ENCODE peak calls at places on chromosomes 13 and 19, in six cellular contexts. G is heart left ventricle, Y is K562, T is sigmoid colon, V is esophagus squamous epithelium, K is stomach. H is an unnamed sample.

GRCh38 chr19:3981736-3982681 is 3.3 kb downstream of the EEF2 start:
- DNase-seq in G (no peak), Y (no peak), T (peak), V (no peak), K (no peak), H (no peak)

GRCh38 chr19:45973564-45974338 is at the start of gene NOVA2:
- DNase-seq in G (peak), Y (peak), T (peak), V (no peak), K (peak), H (peak)

GRCh38 chr13:35157143-35157755 is 215.2 kb downstream of the NBEA start:
- DNase-seq in G (no peak), Y (peak), T (no peak), V (no peak), K (no peak), H (peak)

GRCh38 chr13:45207319-45207718 is 6.5 kb upstream of the KCTD4 start:
- DNase-seq in G (no peak), Y (no peak), T (no peak), V (no peak), K (no peak), H (no peak)

GRCh38 chr13:40207110-40207478 is 459.3 kb downstream of the FOXO1 start:
- DNase-seq in G (no peak), Y (no peak), T (no peak), V (no peak), K (no peak), H (peak)

GRCh38 chr19:4512070-4512469 is 6.2 kb downstream of the PLIN4 start:
- DNase-seq in G (no peak), Y (no peak), T (no peak), V (no peak), K (no peak), H (no peak)

GRCh38 chr19:5804516-5805464 is at the start of gene NRTN:
- DNase-seq in G (no peak), Y (peak), T (peak), V (no peak), K (peak), H (no peak)

GRCh38 chr13:66618702-66619101 is 611.4 kb downstream of the PCDH9 start:
- DNase-seq in G (no peak), Y (peak), T (no peak), V (no peak), K (no peak), H (peak)

GRCh38 chr19:48950159-48950558 is 4.5 kb upstream of the BAX start:
- DNase-seq in G (no peak), Y (no peak), T (no peak), V (no peak), K (no peak), H (no peak)

GRCh38 chr19:4539697-4540581 is at the start of gene LRG1:
- DNase-seq in G (no peak), Y (peak), T (no peak), V (no peak), K (peak), H (peak)

GRCh38 chr13:29922896-29923295 is 72.5 kb upstream of the UBL3 start:
- DNase-seq in G (no peak), Y (no peak), T (no peak), V (no peak), K (no peak), H (no peak)

GRCh38 chr13:44206429-44206828 is 167.2 kb upstream of the SERP2 start:
- DNase-seq in G (no peak), Y (no peak), T (no peak), V (no peak), K (no peak), H (peak)

GRCh38 chr13:43363156-43363918 is 340.0 kb downstream of the DNAJC15 start:
- DNase-seq in G (no peak), Y (no peak), T (no peak), V (no peak), K (no peak), H (no peak)

GRCh38 chr13:30158774-30159445 is 148.4 kb downstream of the KATNAL1 start:
- DNase-seq in G (no peak), Y (no peak), T (peak), V (no peak), K (peak), H (peak)

GRCh38 chr13:59691501-59692066 is 472.1 kb downstream of the DIAPH3 start:
- DNase-seq in G (no peak), Y (no peak), T (no peak), V (no peak), K (no peak), H (no peak)

GRCh38 chr19:51002101-51002532 is 713 bp upstream of the KLK8 start:
- DNase-seq in G (no peak), Y (no peak), T (peak), V (no peak), K (no peak), H (no peak)

GRCh38 chr13:113776231-113777125 is 17.5 kb downstream of the TMEM255B start:
- DNase-seq in G (no peak), Y (no peak), T (no peak), V (no peak), K (peak), H (no peak)

GRCh38 chr13:112767506-112768471 is 78.0 kb downstream of the ATP11A start:
- DNase-seq in G (no peak), Y (no peak), T (no peak), V (no peak), K (no peak), H (no peak)

GRCh38 chr13:53250272-53250875 is 221.8 kb downstream of the OLFM4 start:
- DNase-seq in G (no peak), Y (peak), T (no peak), V (no peak), K (no peak), H (peak)

GRCh38 chr13:104431895-104432294 is 1365.7 kb upstream of the SLC10A2 start:
- DNase-seq in G (no peak), Y (no peak), T (no peak), V (no peak), K (no peak), H (no peak)

GRCh38 chr13:112587767-112588489 is at the start of gene TUBGCP3:
- DNase-seq in G (peak), Y (peak), T (peak), V (no peak), K (peak), H (peak)

GRCh38 chr13:45953082-45953481 is 99.5 kb downstream of the ZC3H13 start:
- DNase-seq in G (no peak), Y (no peak), T (no peak), V (no peak), K (no peak), H (no peak)

GRCh38 chr19:33404506-33404905 is 31.0 kb downstream of the CEBPG start:
- DNase-seq in G (no peak), Y (no peak), T (peak), V (no peak), K (no peak), H (no peak)

GRCh38 chr13:98488736-98489135 is 88.2 kb downstream of the STK24 start:
- DNase-seq in G (no peak), Y (no peak), T (no peak), V (no peak), K (no peak), H (no peak)

GRCh38 chr13:29817604-29818378 is 32.6 kb downstream of the UBL3 start:
- DNase-seq in G (no peak), Y (no peak), T (no peak), V (no peak), K (no peak), H (peak)

GRCh38 chr19:964761-965694 is 19.1 kb upstream of the WDR18 start:
- DNase-seq in G (no peak), Y (no peak), T (no peak), V (no peak), K (no peak), H (no peak)

GRCh38 chr13:20582026-20582425 is 15.1 kb downstream of the IFT88 start:
- DNase-seq in G (no peak), Y (no peak), T (no peak), V (no peak), K (no peak), H (no peak)

GRCh38 chr19:45137179-45137761 is 23.5 kb downstream of the NKPD1 start:
- DNase-seq in G (peak), Y (no peak), T (no peak), V (no peak), K (no peak), H (no peak)

GRCh38 chr19:46416077-46416709 is 2.8 kb upstream of the CCDC8 start:
- DNase-seq in G (peak), Y (peak), T (peak), V (no peak), K (peak), H (peak)

GRCh38 chr13:107141767-107142166 is 573.8 kb upstream of the ARGLU1 start:
- DNase-seq in G (no peak), Y (no peak), T (no peak), V (no peak), K (no peak), H (no peak)

GRCh38 chr13:107138468-107138867 is 570.5 kb upstream of the ARGLU1 start:
- DNase-seq in G (no peak), Y (no peak), T (no peak), V (no peak), K (no peak), H (no peak)

GRCh38 chr13:107138987-107139386 is 571.0 kb upstream of the ARGLU1 start:
- DNase-seq in G (no peak), Y (no peak), T (no peak), V (no peak), K (no peak), H (no peak)

GRCh38 chr13:107144432-107144831 is 576.5 kb upstream of the ARGLU1 start:
- DNase-seq in G (no peak), Y (no peak), T (no peak), V (no peak), K (no peak), H (no peak)
- TF ChIP-seq CTCF in G (no peak), Y (no peak), T (no peak), V (no peak), K (no peak), H (no peak)

GRCh38 chr19:12064266-12065099 is at the start of gene ZNF844:
- DNase-seq in G (peak), Y (peak), T (peak), V (peak), K (peak), H (peak)
- TF ChIP-seq POLR2A in G (peak), Y (peak), T (peak), V (no peak), K (no peak), H (no peak)

DNA sequence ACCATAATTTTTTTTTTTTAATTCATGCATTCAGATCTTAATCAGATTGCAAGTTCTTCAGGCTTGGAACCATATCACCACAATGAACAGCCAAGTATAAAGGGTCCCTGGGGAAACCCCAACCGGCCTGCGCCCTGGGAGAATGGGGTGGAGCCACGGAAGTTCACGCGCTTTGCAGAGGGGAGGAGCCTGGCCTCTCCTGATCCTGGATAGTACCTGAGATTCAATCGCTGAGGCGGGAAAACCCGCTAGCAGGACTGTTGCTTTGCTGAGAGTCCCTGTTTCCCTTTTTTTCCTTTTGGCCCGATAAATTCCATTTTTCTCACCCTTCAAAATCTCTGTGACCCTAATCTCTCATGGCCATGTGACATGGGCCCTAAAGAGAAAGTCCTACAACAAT is 385.1 kb downstream of the IRS2 start:
- DNase-seq in G (no peak), Y (no peak), T (no peak), V (no peak), K (no peak), H (peak)
- TF ChIP-seq CTCF in G (no peak), Y (no peak), T (no peak), V (no peak), K (no peak), H (no peak)

DNA sequence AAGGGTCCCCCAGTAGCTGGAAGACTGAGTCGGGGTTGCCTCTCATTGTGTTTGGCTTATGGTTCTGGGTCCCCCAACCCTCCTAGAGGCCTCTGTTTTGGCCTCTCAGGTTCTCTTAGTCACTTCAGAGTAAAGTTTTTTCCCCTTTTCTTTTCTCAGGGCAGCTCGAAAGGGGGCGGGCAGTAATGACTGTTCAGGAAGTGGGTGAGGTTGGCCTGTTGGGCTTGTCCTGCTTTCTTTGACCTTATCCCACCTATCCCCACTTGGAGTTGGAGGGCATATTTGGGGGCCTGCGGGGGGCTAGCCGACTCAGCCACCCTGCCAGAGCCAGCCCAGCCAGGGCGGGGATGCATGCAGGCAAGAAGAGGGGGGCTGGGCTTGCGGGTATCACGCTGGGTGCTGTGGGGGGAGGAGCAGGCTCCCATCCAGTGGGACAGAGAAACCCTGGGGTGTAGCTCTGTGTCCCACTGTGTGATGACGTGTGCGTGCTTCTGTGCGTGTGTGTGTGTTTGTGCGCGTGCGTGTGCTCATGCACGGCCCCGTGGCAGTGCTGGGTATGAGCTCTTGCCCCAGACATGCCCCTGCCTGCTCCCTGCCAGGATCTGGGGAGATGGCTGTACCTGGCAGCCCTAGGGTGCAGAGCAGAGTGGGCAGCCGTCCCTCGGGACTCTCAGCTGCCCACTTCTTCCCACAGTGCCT is 1.4 kb downstream of the CIC start:
- DNase-seq in G (no peak), Y (no peak), T (peak), V (no peak), K (peak), H (peak)
- TF ChIP-seq POLR2A in G (no peak), Y (peak), T (no peak), V (no peak), K (no peak), H (no peak)

DNA sequence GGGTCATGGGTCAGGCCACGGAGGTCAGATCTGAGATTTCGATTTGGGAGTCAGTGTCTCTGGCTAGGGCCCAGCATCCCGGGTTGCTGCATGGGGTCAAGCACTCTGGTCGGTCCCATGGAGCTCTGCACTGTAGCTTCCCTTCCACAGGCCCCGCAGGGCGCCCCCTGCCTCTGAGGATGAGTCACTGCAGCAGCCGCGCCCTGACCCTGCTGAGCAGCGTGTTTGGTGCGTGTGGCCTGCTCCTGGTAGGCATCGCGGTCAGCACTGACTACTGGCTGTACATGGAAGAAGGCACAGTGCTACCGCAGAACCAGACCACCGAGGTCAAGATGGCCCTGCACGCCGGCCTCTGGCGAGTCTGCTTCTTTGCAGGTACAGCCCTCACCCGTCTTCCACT is 3.6 kb downstream of the CACNG7 start:
- DNase-seq in G (no peak), Y (peak), T (no peak), V (no peak), K (no peak), H (peak)
- TF ChIP-seq CTCF in G (no peak), Y (peak), T (no peak), V (no peak), K (no peak), H (peak)

GRCh38 chr19:8371011-8371804 is 7.3 kb downstream of the ANGPTL4 start:
- DNase-seq in G (no peak), Y (peak), T (no peak), V (no peak), K (peak), H (no peak)
- TF ChIP-seq POLR2A in G (no peak), Y (peak), T (no peak), V (no peak), K (no peak), H (no peak)